ENCODE peak calls at places on chromosomes 11 and 22, in eight cellular contexts. R is astrocyte; G is GM06990; A is stimulated activated CD4-positive, alpha-beta T cell treated with anti-CD3 and anti-CD28 coated beads, Interleukin-2, amount 100 ng/mL, for 48 hours; V is RCC 7860; L is activated T-helper 1 cell treated with anti-CD3 and anti-CD28 coated beads, Interleukin-2, amount 50 U/mL, for 16 hours; K is lower lobe of right lung; W is EL. C is an unnamed sample.
A peak's percentile ranks its signal among the peaks of the same experiment; 100 is the strongest.

GRCh38 chr11:131108780-131109179 is 192.5 kb upstream of the SNX19 start:
- DNase-seq in L (no peak), R (peak; percentile 23), V (no peak), G (no peak), W (peak; percentile 59), K (no peak), A (no peak), C (no peak)

GRCh38 chr11:130588471-130588870 is 140.0 kb downstream of the ADAMTS15 start:
- DNase-seq in V (peak; percentile 45), A (no peak), W (no peak), L (no peak), G (no peak), K (no peak), R (peak; percentile 46), C (no peak)

GRCh38 chr22:41248758-41249157 is 8.0 kb upstream of the CHADL start:
- DNase-seq in K (no peak), W (no peak), V (no peak), G (no peak), L (no peak), A (no peak), R (no peak), C (no peak)

GRCh38 chr22:25475554-25476022 is 88.9 kb upstream of the GRK3 start:
- DNase-seq in W (no peak), A (no peak), G (no peak), K (no peak), V (peak; percentile 38), R (peak; percentile 66), L (no peak), C (no peak)

GRCh38 chr22:30305519-30305905 is 16.2 kb upstream of the CASTOR1 start:
- DNase-seq in W (no peak), V (no peak), L (peak; percentile 25), G (peak; percentile 72), K (no peak), A (no peak), R (no peak), C (no peak)

GRCh38 chr11:14537134-14537599 is 17.0 kb upstream of the PSMA1 start:
- DNase-seq in K (no peak), W (peak; percentile 17), G (no peak), R (no peak), A (peak; percentile 41), V (no peak), L (no peak), C (no peak)

GRCh38 chr22:38461057-38461413 is 6.0 kb upstream of the KCNJ4 start:
- DNase-seq in W (no peak), K (no peak), R (no peak), V (no peak), A (no peak), G (no peak), L (no peak), C (no peak)

GRCh38 chr11:86346513-86346912 is 28.2 kb upstream of the CCDC81 start:
- DNase-seq in K (no peak), A (no peak), G (no peak), W (no peak), L (no peak), R (no peak), V (no peak), C (no peak)

GRCh38 chr11:68749061-68749491 is 2.2 kb downstream of the TESMIN start:
- DNase-seq in W (no peak), G (no peak), V (no peak), K (no peak), L (no peak), R (peak; percentile 13), A (no peak), C (no peak)

GRCh38 chr11:7592706-7593105 is 78.9 kb downstream of the PPFIBP2 start:
- DNase-seq in R (no peak), G (no peak), W (peak; percentile 34), A (no peak), V (no peak), K (peak; percentile 76), L (no peak), C (no peak)

GRCh38 chr11:117143390-117143789 is 697 bp upstream of the PAFAH1B2 start:
- DNase-seq in W (peak; percentile 46), A (peak; percentile 10), L (no peak), K (peak; percentile 61), G (no peak), V (no peak), R (peak; percentile 45), C (no peak)

GRCh38 chr11:31820438-31820818 is 9.3 kb upstream of the PAX6 start:
- DNase-seq in G (no peak), W (no peak), K (no peak), R (no peak), V (no peak), A (no peak), L (no peak), C (no peak)

GRCh38 chr22:24033731-24034130 is 22.6 kb downstream of the CABIN1 start:
- DNase-seq in L (no peak), R (no peak), G (no peak), V (no peak), A (no peak), K (no peak), W (no peak), C (no peak)

GRCh38 chr11:17814546-17814945 is 80.0 kb downstream of the KCNC1 start:
- DNase-seq in V (no peak), A (no peak), W (no peak), K (no peak), G (no peak), L (no peak), R (peak; percentile 59), C (no peak)

GRCh38 chr22:23315341-23315917 is 135.1 kb downstream of the BCR start:
- DNase-seq in R (peak; percentile 62), G (no peak), A (peak; percentile 47), K (peak; percentile 69), V (peak; percentile 82), W (peak; percentile 79), L (peak; percentile 32), C (peak; percentile 7)

GRCh38 chr11:86637976-86638375 is 34.4 kb downstream of the ME3 start:
- DNase-seq in A (no peak), W (peak; percentile 24), R (peak; percentile 66), V (no peak), G (no peak), L (no peak), K (no peak), C (no peak)

C was measured in keratinocyte.